ENCODE peak calls at places on chromosomes 2 and 18, in four cellular contexts. I is lower lobe of right lung; D is CD8-positive, alpha-beta memory T cell; S is AG09319. G is an unnamed sample.

GRCh38 chr2:239866778-239867177 is 158.4 kb downstream of the NDUFA10 start:
- DNase-seq in D (no peak), S (no peak), I (no peak), G (no peak)

GRCh38 chr18:4142876-4143275 is 312.2 kb downstream of the DLGAP1 start:
- DNase-seq in I (no peak), S (no peak), D (no peak), G (no peak)

GRCh38 chr2:127810156-127810636 is 775 bp downstream of the WDR33 start:
- DNase-seq in I (no peak), D (no peak), S (no peak), G (no peak)

GRCh38 chr2:238466242-238466598 is 39.5 kb downstream of the ASB1 start:
- DNase-seq in I (no peak), S (no peak), D (no peak), G (no peak)

GRCh38 chr2:228541794-228542193 is 360.3 kb upstream of the SPHKAP start:
- DNase-seq in D (no peak), I (no peak), S (no peak), G (no peak)

GRCh38 chr18:49858309-49859005 is 45.1 kb upstream of the ACAA2 start:
- DNase-seq in D (peak), S (peak), I (peak), G (no peak)

GRCh38 chr2:178804791-178805190 is 2.4 kb downstream of the TTN start:
- DNase-seq in D (no peak), S (no peak), I (no peak), G (no peak)

GRCh38 chr18:35635171-35635570 is 53.6 kb downstream of the GALNT1 start:
- DNase-seq in D (no peak), I (no peak), S (no peak), G (no peak)

GRCh38 chr2:236194786-236195185 is 26.6 kb upstream of the GBX2 start:
- DNase-seq in D (no peak), S (no peak), I (no peak), G (no peak)

GRCh38 chr2:198374375-198375072 is 570.1 kb downstream of the PLCL1 start:
- DNase-seq in I (no peak), D (no peak), S (peak), G (no peak)

GRCh38 chr2:220315098-220315785 is 687.8 kb downstream of the SLC4A3 start:
- DNase-seq in S (no peak), I (no peak), D (no peak), G (no peak)

G was measured in left lung.